ENCODE peak calls at places on chromosomes 16 and 17, in seven cellular contexts. One of them, this sample, is unnamed.

GRCh38 chr17:2996208-2996855 is 67.1 kb downstream of the OR1D5 start:
- DNase-seq in fibroblast of lung: peak
- DNase-seq in nephron progenitor cell: no peak
- DNase-seq in PC-9: no peak
- DNase-seq in cardiac muscle cell: no peak
- DNase-seq in dorsolateral prefrontal cortex: peak
- DNase-seq in HCT116: no peak
- DNase-seq in this sample: no peak

GRCh38 chr17:3639981-3640596 is 3.5 kb downstream of the CTNS start:
- DNase-seq in fibroblast of lung: no peak
- DNase-seq in nephron progenitor cell: no peak
- DNase-seq in PC-9: no peak
- DNase-seq in cardiac muscle cell: peak
- DNase-seq in dorsolateral prefrontal cortex: no peak
- DNase-seq in HCT116: no peak
- DNase-seq in this sample: no peak

GRCh38 chr17:50033316-50033715 is 22.6 kb upstream of the ITGA3 start:
- DNase-seq in fibroblast of lung: peak
- DNase-seq in nephron progenitor cell: no peak
- DNase-seq in PC-9: no peak
- DNase-seq in cardiac muscle cell: no peak
- DNase-seq in dorsolateral prefrontal cortex: no peak
- DNase-seq in HCT116: no peak
- DNase-seq in this sample: no peak

GRCh38 chr16:89201467-89202377 is 1.4 kb upstream of the SLC22A31 start:
- DNase-seq in fibroblast of lung: peak
- DNase-seq in nephron progenitor cell: peak
- DNase-seq in PC-9: peak
- DNase-seq in cardiac muscle cell: peak
- DNase-seq in dorsolateral prefrontal cortex: peak
- DNase-seq in HCT116: peak
- DNase-seq in this sample: peak

GRCh38 chr16:58234831-58235595 is 37.1 kb upstream of the CSNK2A2 start:
- DNase-seq in fibroblast of lung: no peak
- DNase-seq in nephron progenitor cell: no peak
- DNase-seq in PC-9: no peak
- DNase-seq in cardiac muscle cell: no peak
- DNase-seq in dorsolateral prefrontal cortex: no peak
- DNase-seq in HCT116: no peak
- DNase-seq in this sample: no peak

GRCh38 chr17:39150795-39151679 is at the start of gene PLXDC1:
- DNase-seq in fibroblast of lung: no peak
- DNase-seq in nephron progenitor cell: peak
- DNase-seq in PC-9: no peak
- DNase-seq in cardiac muscle cell: peak
- DNase-seq in dorsolateral prefrontal cortex: peak
- DNase-seq in HCT116: no peak
- DNase-seq in this sample: no peak

GRCh38 chr17:34913001-34913400 is 48.3 kb downstream of the CCT6B start:
- DNase-seq in fibroblast of lung: no peak
- DNase-seq in nephron progenitor cell: no peak
- DNase-seq in PC-9: no peak
- DNase-seq in cardiac muscle cell: no peak
- DNase-seq in dorsolateral prefrontal cortex: no peak
- DNase-seq in HCT116: no peak
- DNase-seq in this sample: no peak

GRCh38 chr17:8965394-8966168 is at the start of gene PIK3R5:
- DNase-seq in fibroblast of lung: no peak
- DNase-seq in nephron progenitor cell: peak
- DNase-seq in PC-9: no peak
- DNase-seq in cardiac muscle cell: peak
- DNase-seq in dorsolateral prefrontal cortex: no peak
- DNase-seq in HCT116: no peak
- DNase-seq in this sample: peak

GRCh38 chr17:59172436-59173004 is 17.0 kb downstream of the PRR11 start:
- DNase-seq in fibroblast of lung: no peak
- DNase-seq in nephron progenitor cell: no peak
- DNase-seq in PC-9: no peak
- DNase-seq in cardiac muscle cell: no peak
- DNase-seq in dorsolateral prefrontal cortex: no peak
- DNase-seq in HCT116: no peak
- DNase-seq in this sample: no peak

GRCh38 chr16:55392701-55393100 is 68.7 kb downstream of the IRX6 start:
- DNase-seq in fibroblast of lung: no peak
- DNase-seq in nephron progenitor cell: no peak
- DNase-seq in PC-9: no peak
- DNase-seq in cardiac muscle cell: no peak
- DNase-seq in dorsolateral prefrontal cortex: no peak
- DNase-seq in HCT116: no peak
- DNase-seq in this sample: no peak

GRCh38 chr17:49397586-49397985 is 17.1 kb downstream of the PHB1 start:
- DNase-seq in fibroblast of lung: no peak
- DNase-seq in nephron progenitor cell: no peak
- DNase-seq in PC-9: no peak
- DNase-seq in cardiac muscle cell: no peak
- DNase-seq in dorsolateral prefrontal cortex: no peak
- DNase-seq in HCT116: no peak
- DNase-seq in this sample: no peak

GRCh38 chr16:68884391-68884790 is 41.1 kb downstream of the TANGO6 start:
- DNase-seq in fibroblast of lung: no peak
- DNase-seq in nephron progenitor cell: no peak
- DNase-seq in PC-9: no peak
- DNase-seq in cardiac muscle cell: no peak
- DNase-seq in dorsolateral prefrontal cortex: no peak
- DNase-seq in HCT116: no peak
- DNase-seq in this sample: no peak

GRCh38 chr16:89183463-89183862 is 11.9 kb downstream of the CDH15 start:
- DNase-seq in fibroblast of lung: no peak
- DNase-seq in nephron progenitor cell: no peak
- DNase-seq in PC-9: no peak
- DNase-seq in cardiac muscle cell: no peak
- DNase-seq in dorsolateral prefrontal cortex: no peak
- DNase-seq in HCT116: no peak
- DNase-seq in this sample: no peak

GRCh38 chr16:86171329-86171728 is 272.4 kb downstream of the IRF8 start:
- DNase-seq in fibroblast of lung: peak
- DNase-seq in nephron progenitor cell: no peak
- DNase-seq in PC-9: no peak
- DNase-seq in cardiac muscle cell: peak
- DNase-seq in dorsolateral prefrontal cortex: no peak
- DNase-seq in HCT116: no peak
- DNase-seq in this sample: no peak

GRCh38 chr17:6269474-6269873 is 165.4 kb downstream of the AIPL1 start:
- DNase-seq in fibroblast of lung: peak
- DNase-seq in nephron progenitor cell: peak
- DNase-seq in PC-9: peak
- DNase-seq in cardiac muscle cell: peak
- DNase-seq in dorsolateral prefrontal cortex: no peak
- DNase-seq in HCT116: peak
- DNase-seq in this sample: peak

GRCh38 chr16:14373901-14374300 is 256.2 kb downstream of the PARN start:
- DNase-seq in fibroblast of lung: no peak
- DNase-seq in nephron progenitor cell: no peak
- DNase-seq in PC-9: peak
- DNase-seq in cardiac muscle cell: no peak
- DNase-seq in dorsolateral prefrontal cortex: no peak
- DNase-seq in HCT116: no peak
- DNase-seq in this sample: no peak

GRCh38 chr17:7651959-7652658 is 1.4 kb downstream of the ATP1B2 start:
- DNase-seq in fibroblast of lung: no peak
- DNase-seq in nephron progenitor cell: no peak
- DNase-seq in PC-9: no peak
- DNase-seq in cardiac muscle cell: no peak
- DNase-seq in dorsolateral prefrontal cortex: no peak
- DNase-seq in HCT116: no peak
- DNase-seq in this sample: no peak

GRCh38 chr16:73546351-73546845 is 498.5 kb upstream of the ZFHX3 start:
- DNase-seq in fibroblast of lung: peak
- DNase-seq in nephron progenitor cell: peak
- DNase-seq in PC-9: no peak
- DNase-seq in cardiac muscle cell: no peak
- DNase-seq in dorsolateral prefrontal cortex: no peak
- DNase-seq in HCT116: no peak
- DNase-seq in this sample: no peak

GRCh38 chr17:142876-143784 is 5.8 kb downstream of the SCGB1C2 start:
- DNase-seq in fibroblast of lung: no peak
- DNase-seq in nephron progenitor cell: no peak
- DNase-seq in PC-9: no peak
- DNase-seq in cardiac muscle cell: no peak
- DNase-seq in dorsolateral prefrontal cortex: peak
- DNase-seq in HCT116: no peak
- DNase-seq in this sample: no peak

GRCh38 chr17:2057130-2057713 is 2.3 kb downstream of the HIC1 start:
- DNase-seq in fibroblast of lung: peak
- DNase-seq in nephron progenitor cell: peak
- DNase-seq in PC-9: no peak
- DNase-seq in cardiac muscle cell: peak
- DNase-seq in dorsolateral prefrontal cortex: no peak
- DNase-seq in HCT116: no peak
- DNase-seq in this sample: peak

GRCh38 chr17:68455756-68456528 is 1.4 kb downstream of the WIPI1 start:
- DNase-seq in fibroblast of lung: peak
- DNase-seq in nephron progenitor cell: no peak
- DNase-seq in PC-9: peak
- DNase-seq in cardiac muscle cell: no peak
- DNase-seq in dorsolateral prefrontal cortex: no peak
- DNase-seq in HCT116: no peak
- DNase-seq in this sample: no peak

GRCh38 chr17:60759756-60760155 is 82.1 kb downstream of the BCAS3 start:
- DNase-seq in fibroblast of lung: no peak
- DNase-seq in nephron progenitor cell: no peak
- DNase-seq in PC-9: no peak
- DNase-seq in cardiac muscle cell: no peak
- DNase-seq in dorsolateral prefrontal cortex: no peak
- DNase-seq in HCT116: no peak
- DNase-seq in this sample: no peak

GRCh38 chr17:10125761-10126553 is 72.4 kb downstream of the GAS7 start:
- DNase-seq in fibroblast of lung: peak
- DNase-seq in nephron progenitor cell: no peak
- DNase-seq in PC-9: no peak
- DNase-seq in cardiac muscle cell: no peak
- DNase-seq in dorsolateral prefrontal cortex: no peak
- DNase-seq in HCT116: no peak
- DNase-seq in this sample: no peak

GRCh38 chr17:36072431-36073121 is 8.5 kb downstream of the CCL18 start:
- DNase-seq in fibroblast of lung: peak
- DNase-seq in nephron progenitor cell: peak
- DNase-seq in PC-9: peak
- DNase-seq in cardiac muscle cell: peak
- DNase-seq in dorsolateral prefrontal cortex: no peak
- DNase-seq in HCT116: peak
- DNase-seq in this sample: peak

GRCh38 chr17:29791336-29791735 is 138.7 kb downstream of the SSH2 start:
- DNase-seq in fibroblast of lung: no peak
- DNase-seq in nephron progenitor cell: no peak
- DNase-seq in PC-9: no peak
- DNase-seq in cardiac muscle cell: no peak
- DNase-seq in dorsolateral prefrontal cortex: no peak
- DNase-seq in HCT116: no peak
- DNase-seq in this sample: no peak
- TF ChIP-seq CTCF in fibroblast of lung: no peak
- TF ChIP-seq CTCF in nephron progenitor cell: no peak
- TF ChIP-seq CTCF in PC-9: no peak
- TF ChIP-seq CTCF in cardiac muscle cell: no peak
- TF ChIP-seq CTCF in dorsolateral prefrontal cortex: no peak
- TF ChIP-seq CTCF in HCT116: no peak
- TF ChIP-seq CTCF in this sample: no peak

DNA sequence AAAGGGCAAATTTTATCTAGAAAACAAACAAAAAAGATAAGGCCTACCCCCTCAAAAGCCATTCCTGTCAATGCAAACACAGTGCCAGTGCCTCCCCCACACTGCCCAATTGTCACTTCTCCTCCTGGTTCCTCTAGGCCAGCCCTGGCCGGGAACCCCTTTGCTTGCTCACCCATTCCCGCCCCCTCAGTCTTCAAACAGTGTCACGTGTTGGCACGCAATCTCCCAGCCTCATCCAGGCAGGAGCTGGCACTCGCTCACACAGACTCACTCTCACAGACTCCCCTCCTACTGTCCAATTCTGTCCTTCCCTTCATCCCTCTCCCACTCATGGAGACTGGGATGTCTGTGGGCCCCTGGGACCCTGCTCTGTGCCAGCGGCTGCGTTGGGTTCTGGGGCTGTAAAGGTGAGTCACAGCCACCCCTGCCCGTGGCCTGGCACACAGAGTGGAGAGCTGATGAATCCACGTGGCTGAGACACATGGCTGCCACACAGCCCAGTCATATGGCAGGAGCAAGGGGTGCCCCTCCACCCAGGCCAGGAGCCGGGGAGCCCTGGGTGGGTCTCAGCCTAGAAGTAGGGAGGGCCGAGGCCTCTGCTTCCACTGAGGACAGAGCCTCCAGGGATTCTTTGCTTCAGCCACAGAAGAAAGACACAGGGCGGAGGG is 54.8 kb downstream of the VAC14 start:
- DNase-seq in fibroblast of lung: peak
- DNase-seq in nephron progenitor cell: no peak
- DNase-seq in PC-9: no peak
- DNase-seq in cardiac muscle cell: no peak
- DNase-seq in dorsolateral prefrontal cortex: peak
- DNase-seq in HCT116: peak
- DNase-seq in this sample: no peak
- TF ChIP-seq CTCF in fibroblast of lung: no peak
- TF ChIP-seq CTCF in nephron progenitor cell: no peak
- TF ChIP-seq CTCF in PC-9: no peak
- TF ChIP-seq CTCF in cardiac muscle cell: no peak
- TF ChIP-seq CTCF in dorsolateral prefrontal cortex: no peak
- TF ChIP-seq CTCF in HCT116: no peak
- TF ChIP-seq CTCF in this sample: no peak

GRCh38 chr16:17556276-17557052 is 85.7 kb upstream of the XYLT1 start:
- DNase-seq in fibroblast of lung: peak
- DNase-seq in nephron progenitor cell: peak
- DNase-seq in PC-9: no peak
- DNase-seq in cardiac muscle cell: peak
- DNase-seq in dorsolateral prefrontal cortex: no peak
- DNase-seq in HCT116: peak
- DNase-seq in this sample: peak
- TF ChIP-seq CTCF in fibroblast of lung: peak
- TF ChIP-seq CTCF in nephron progenitor cell: peak
- TF ChIP-seq CTCF in PC-9: peak
- TF ChIP-seq CTCF in cardiac muscle cell: peak
- TF ChIP-seq CTCF in dorsolateral prefrontal cortex: peak
- TF ChIP-seq CTCF in HCT116: peak
- TF ChIP-seq CTCF in this sample: peak

DNA sequence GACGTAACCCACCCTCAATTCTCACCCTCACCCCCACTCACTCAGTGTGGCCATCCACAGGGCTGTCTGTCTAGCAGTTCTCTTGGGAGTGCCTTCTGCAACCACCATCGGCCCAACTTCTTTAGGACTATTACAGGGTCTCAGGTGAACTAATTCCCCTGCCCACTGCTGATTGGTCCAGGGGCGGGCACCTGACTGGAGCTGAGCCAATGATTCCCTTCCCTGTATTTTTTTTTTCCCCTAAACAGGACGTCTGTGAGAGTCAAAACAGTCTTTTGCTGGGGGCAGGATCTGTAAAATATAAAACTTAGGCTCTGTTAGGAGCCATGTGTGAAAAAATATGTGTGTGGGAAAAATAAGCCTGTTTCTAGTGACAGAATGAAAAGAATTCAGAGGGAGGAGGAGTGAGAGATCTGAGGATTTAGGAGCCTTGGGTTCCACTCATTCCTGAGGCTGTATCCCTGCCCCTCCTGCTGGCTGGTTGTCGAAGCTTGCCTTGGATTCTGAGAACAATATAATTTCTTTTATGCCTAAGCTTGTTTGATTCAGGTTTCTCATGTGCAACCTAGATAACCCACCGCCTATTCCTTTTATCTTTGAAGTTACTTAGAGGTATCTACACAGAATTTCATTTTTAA is 115.0 kb downstream of the SPACA3 start:
- DNase-seq in fibroblast of lung: no peak
- DNase-seq in nephron progenitor cell: no peak
- DNase-seq in PC-9: no peak
- DNase-seq in cardiac muscle cell: no peak
- DNase-seq in dorsolateral prefrontal cortex: no peak
- DNase-seq in HCT116: no peak
- DNase-seq in this sample: no peak
- TF ChIP-seq CTCF in fibroblast of lung: no peak
- TF ChIP-seq CTCF in nephron progenitor cell: no peak
- TF ChIP-seq CTCF in PC-9: no peak
- TF ChIP-seq CTCF in cardiac muscle cell: no peak
- TF ChIP-seq CTCF in dorsolateral prefrontal cortex: no peak
- TF ChIP-seq CTCF in HCT116: no peak
- TF ChIP-seq CTCF in this sample: no peak

This sample was measured in GM13976.